ENCODE peak calls at places on chromosomes 13 and 19, in six cellular contexts. One of them, this sample, is unnamed.

GRCh38 chr19:50464348-50464747 is 12.0 kb upstream of the EMC10 start:
- DNase-seq in mesendoderm: no peak
- DNase-seq in ovary: no peak
- DNase-seq in activated CD4-positive, alpha-beta T cell treated with anti-CD3 and anti-CD28 coated beads, Interleukin-2, amount 50 U/mL, for 48 hours: no peak
- DNase-seq in EL: no peak
- DNase-seq in progenitor cell of endocrine pancreas: no peak
- DNase-seq in this sample: no peak

GRCh38 chr13:112714772-112715569 is 25.1 kb downstream of the ATP11A start:
- DNase-seq in mesendoderm: peak
- DNase-seq in ovary: no peak
- DNase-seq in activated CD4-positive, alpha-beta T cell treated with anti-CD3 and anti-CD28 coated beads, Interleukin-2, amount 50 U/mL, for 48 hours: no peak
- DNase-seq in EL: no peak
- DNase-seq in progenitor cell of endocrine pancreas: no peak
- DNase-seq in this sample: no peak

GRCh38 chr19:51141181-51141580 is 920 bp upstream of the SIGLEC7 start:
- DNase-seq in mesendoderm: no peak
- DNase-seq in ovary: no peak
- DNase-seq in activated CD4-positive, alpha-beta T cell treated with anti-CD3 and anti-CD28 coated beads, Interleukin-2, amount 50 U/mL, for 48 hours: no peak
- DNase-seq in EL: no peak
- DNase-seq in progenitor cell of endocrine pancreas: no peak
- DNase-seq in this sample: no peak

GRCh38 chr13:26465954-26466353 is 91.5 kb upstream of the WASF3 start:
- DNase-seq in mesendoderm: no peak
- DNase-seq in ovary: no peak
- DNase-seq in activated CD4-positive, alpha-beta T cell treated with anti-CD3 and anti-CD28 coated beads, Interleukin-2, amount 50 U/mL, for 48 hours: no peak
- DNase-seq in EL: no peak
- DNase-seq in progenitor cell of endocrine pancreas: no peak
- DNase-seq in this sample: no peak

GRCh38 chr13:113918580-113918979 is 54.7 kb upstream of the GAS6 start:
- DNase-seq in mesendoderm: no peak
- DNase-seq in ovary: no peak
- DNase-seq in activated CD4-positive, alpha-beta T cell treated with anti-CD3 and anti-CD28 coated beads, Interleukin-2, amount 50 U/mL, for 48 hours: no peak
- DNase-seq in EL: no peak
- DNase-seq in progenitor cell of endocrine pancreas: no peak
- DNase-seq in this sample: no peak

GRCh38 chr19:11256189-11256588 is 6.1 kb downstream of the DOCK6 start:
- DNase-seq in mesendoderm: no peak
- DNase-seq in ovary: peak
- DNase-seq in activated CD4-positive, alpha-beta T cell treated with anti-CD3 and anti-CD28 coated beads, Interleukin-2, amount 50 U/mL, for 48 hours: no peak
- DNase-seq in EL: no peak
- DNase-seq in progenitor cell of endocrine pancreas: no peak
- DNase-seq in this sample: no peak

GRCh38 chr19:3176715-3177501 is 1.7 kb upstream of the S1PR4 start:
- DNase-seq in mesendoderm: peak
- DNase-seq in ovary: no peak
- DNase-seq in activated CD4-positive, alpha-beta T cell treated with anti-CD3 and anti-CD28 coated beads, Interleukin-2, amount 50 U/mL, for 48 hours: peak
- DNase-seq in EL: peak
- DNase-seq in progenitor cell of endocrine pancreas: no peak
- DNase-seq in this sample: peak

GRCh38 chr13:80235131-80235530 is 105.8 kb downstream of the SPRY2 start:
- DNase-seq in mesendoderm: no peak
- DNase-seq in ovary: no peak
- DNase-seq in activated CD4-positive, alpha-beta T cell treated with anti-CD3 and anti-CD28 coated beads, Interleukin-2, amount 50 U/mL, for 48 hours: no peak
- DNase-seq in EL: no peak
- DNase-seq in progenitor cell of endocrine pancreas: no peak
- DNase-seq in this sample: no peak

GRCh38 chr13:113934576-113934975 is 39.3 kb downstream of the C13orf46 start:
- DNase-seq in mesendoderm: no peak
- DNase-seq in ovary: peak
- DNase-seq in activated CD4-positive, alpha-beta T cell treated with anti-CD3 and anti-CD28 coated beads, Interleukin-2, amount 50 U/mL, for 48 hours: no peak
- DNase-seq in EL: no peak
- DNase-seq in progenitor cell of endocrine pancreas: no peak
- DNase-seq in this sample: no peak

GRCh38 chr13:44407891-44408290 is 34.3 kb downstream of the SERP2 start:
- DNase-seq in mesendoderm: no peak
- DNase-seq in ovary: no peak
- DNase-seq in activated CD4-positive, alpha-beta T cell treated with anti-CD3 and anti-CD28 coated beads, Interleukin-2, amount 50 U/mL, for 48 hours: no peak
- DNase-seq in EL: no peak
- DNase-seq in progenitor cell of endocrine pancreas: no peak
- DNase-seq in this sample: no peak

GRCh38 chr13:48862572-48862971 is 113.1 kb upstream of the FNDC3A start:
- DNase-seq in mesendoderm: no peak
- DNase-seq in ovary: no peak
- DNase-seq in activated CD4-positive, alpha-beta T cell treated with anti-CD3 and anti-CD28 coated beads, Interleukin-2, amount 50 U/mL, for 48 hours: no peak
- DNase-seq in EL: no peak
- DNase-seq in progenitor cell of endocrine pancreas: no peak
- DNase-seq in this sample: no peak

GRCh38 chr19:13029893-13030292 is 34.6 kb downstream of the NFIX start:
- DNase-seq in mesendoderm: no peak
- DNase-seq in ovary: no peak
- DNase-seq in activated CD4-positive, alpha-beta T cell treated with anti-CD3 and anti-CD28 coated beads, Interleukin-2, amount 50 U/mL, for 48 hours: peak
- DNase-seq in EL: no peak
- DNase-seq in progenitor cell of endocrine pancreas: no peak
- DNase-seq in this sample: no peak

GRCh38 chr13:49759503-49759902 is 33.0 kb downstream of the KPNA3 start:
- DNase-seq in mesendoderm: peak
- DNase-seq in ovary: no peak
- DNase-seq in activated CD4-positive, alpha-beta T cell treated with anti-CD3 and anti-CD28 coated beads, Interleukin-2, amount 50 U/mL, for 48 hours: no peak
- DNase-seq in EL: no peak
- DNase-seq in progenitor cell of endocrine pancreas: no peak
- DNase-seq in this sample: no peak

GRCh38 chr19:38642176-38642575 is 5.3 kb upstream of the ACTN4 start:
- DNase-seq in mesendoderm: no peak
- DNase-seq in ovary: no peak
- DNase-seq in activated CD4-positive, alpha-beta T cell treated with anti-CD3 and anti-CD28 coated beads, Interleukin-2, amount 50 U/mL, for 48 hours: no peak
- DNase-seq in EL: no peak
- DNase-seq in progenitor cell of endocrine pancreas: no peak
- DNase-seq in this sample: no peak

GRCh38 chr19:1855828-1856255 is 7.5 kb downstream of the KLF16 start:
- DNase-seq in mesendoderm: no peak
- DNase-seq in ovary: no peak
- DNase-seq in activated CD4-positive, alpha-beta T cell treated with anti-CD3 and anti-CD28 coated beads, Interleukin-2, amount 50 U/mL, for 48 hours: peak
- DNase-seq in EL: peak
- DNase-seq in progenitor cell of endocrine pancreas: no peak
- DNase-seq in this sample: no peak

GRCh38 chr13:106520205-106521004 is 15.1 kb downstream of the EFNB2 start:
- DNase-seq in mesendoderm: no peak
- DNase-seq in ovary: no peak
- DNase-seq in activated CD4-positive, alpha-beta T cell treated with anti-CD3 and anti-CD28 coated beads, Interleukin-2, amount 50 U/mL, for 48 hours: no peak
- DNase-seq in EL: peak
- DNase-seq in progenitor cell of endocrine pancreas: no peak
- DNase-seq in this sample: no peak

GRCh38 chr13:98495627-98496238 is 81.2 kb downstream of the STK24 start:
- DNase-seq in mesendoderm: no peak
- DNase-seq in ovary: no peak
- DNase-seq in activated CD4-positive, alpha-beta T cell treated with anti-CD3 and anti-CD28 coated beads, Interleukin-2, amount 50 U/mL, for 48 hours: no peak
- DNase-seq in EL: no peak
- DNase-seq in progenitor cell of endocrine pancreas: no peak
- DNase-seq in this sample: no peak

GRCh38 chr13:23696610-23697009 is 126.4 kb downstream of the TNFRSF19 start:
- DNase-seq in mesendoderm: peak
- DNase-seq in ovary: no peak
- DNase-seq in activated CD4-positive, alpha-beta T cell treated with anti-CD3 and anti-CD28 coated beads, Interleukin-2, amount 50 U/mL, for 48 hours: no peak
- DNase-seq in EL: no peak
- DNase-seq in progenitor cell of endocrine pancreas: no peak
- DNase-seq in this sample: no peak

GRCh38 chr19:47321582-47321981 is 10.4 kb upstream of the C5AR2 start:
- DNase-seq in mesendoderm: no peak
- DNase-seq in ovary: no peak
- DNase-seq in activated CD4-positive, alpha-beta T cell treated with anti-CD3 and anti-CD28 coated beads, Interleukin-2, amount 50 U/mL, for 48 hours: no peak
- DNase-seq in EL: no peak
- DNase-seq in progenitor cell of endocrine pancreas: no peak
- DNase-seq in this sample: no peak

GRCh38 chr13:70893832-70894231 is 785.6 kb upstream of the KLHL1 start:
- DNase-seq in mesendoderm: no peak
- DNase-seq in ovary: no peak
- DNase-seq in activated CD4-positive, alpha-beta T cell treated with anti-CD3 and anti-CD28 coated beads, Interleukin-2, amount 50 U/mL, for 48 hours: no peak
- DNase-seq in EL: no peak
- DNase-seq in progenitor cell of endocrine pancreas: no peak
- DNase-seq in this sample: no peak

GRCh38 chr19:46730595-46730994 is 13.7 kb upstream of the PRKD2 start:
- DNase-seq in mesendoderm: no peak
- DNase-seq in ovary: no peak
- DNase-seq in activated CD4-positive, alpha-beta T cell treated with anti-CD3 and anti-CD28 coated beads, Interleukin-2, amount 50 U/mL, for 48 hours: no peak
- DNase-seq in EL: no peak
- DNase-seq in progenitor cell of endocrine pancreas: no peak
- DNase-seq in this sample: no peak